ENCODE peak calls at places on chromosomes 2 and 18, in seven cellular contexts. One of them, this sample, is unnamed.

GRCh38 chr2:63537306-63537705 is 51.0 kb downstream of the WDPCP start:
- DNase-seq in stomach: no peak
- DNase-seq in HCT116: no peak
- DNase-seq in bronchial epithelial cell: peak
- DNase-seq in GM13977: no peak
- DNase-seq in IMR-90: peak
- DNase-seq in epithelial cell of esophagus: peak
- DNase-seq in this sample: no peak

GRCh38 chr2:164737612-164738081 is 104.0 kb downstream of the COBLL1 start:
- DNase-seq in IMR-90: peak
- DNase-seq in stomach: peak
- DNase-seq in GM13977: peak
- DNase-seq in HCT116: peak
- DNase-seq in epithelial cell of esophagus: peak
- DNase-seq in bronchial epithelial cell: peak
- DNase-seq in this sample: peak

GRCh38 chr18:45415614-45416013 is 199.7 kb upstream of the SLC14A2 start:
- DNase-seq in epithelial cell of esophagus: no peak
- DNase-seq in IMR-90: no peak
- DNase-seq in GM13977: no peak
- DNase-seq in bronchial epithelial cell: no peak
- DNase-seq in HCT116: no peak
- DNase-seq in stomach: no peak
- DNase-seq in this sample: no peak

GRCh38 chr2:9675369-9676351 is 44.9 kb upstream of the YWHAQ start:
- DNase-seq in bronchial epithelial cell: peak
- DNase-seq in epithelial cell of esophagus: peak
- DNase-seq in IMR-90: peak
- DNase-seq in stomach: no peak
- DNase-seq in GM13977: no peak
- DNase-seq in HCT116: no peak
- DNase-seq in this sample: no peak

GRCh38 chr2:119431976-119432881 is 575 bp downstream of the TMEM37 start:
- DNase-seq in epithelial cell of esophagus: peak
- DNase-seq in GM13977: no peak
- DNase-seq in stomach: peak
- DNase-seq in HCT116: no peak
- DNase-seq in bronchial epithelial cell: no peak
- DNase-seq in IMR-90: peak
- DNase-seq in this sample: no peak

GRCh38 chr2:176772816-176773215 is 439.8 kb upstream of the HNRNPA3 start:
- DNase-seq in GM13977: no peak
- DNase-seq in IMR-90: no peak
- DNase-seq in HCT116: no peak
- DNase-seq in epithelial cell of esophagus: no peak
- DNase-seq in stomach: no peak
- DNase-seq in bronchial epithelial cell: no peak
- DNase-seq in this sample: no peak

GRCh38 chr2:138665932-138666331 is 114.3 kb downstream of the NXPH2 start:
- DNase-seq in epithelial cell of esophagus: peak
- DNase-seq in HCT116: no peak
- DNase-seq in bronchial epithelial cell: peak
- DNase-seq in GM13977: no peak
- DNase-seq in stomach: no peak
- DNase-seq in IMR-90: no peak
- DNase-seq in this sample: no peak

GRCh38 chr2:73494031-73494430 is 108.4 kb downstream of the ALMS1 start:
- DNase-seq in IMR-90: peak
- DNase-seq in epithelial cell of esophagus: peak
- DNase-seq in GM13977: no peak
- DNase-seq in bronchial epithelial cell: peak
- DNase-seq in HCT116: peak
- DNase-seq in stomach: no peak
- DNase-seq in this sample: no peak

GRCh38 chr2:207156451-207157161 is 9.1 kb downstream of the KLF7 start:
- DNase-seq in bronchial epithelial cell: no peak
- DNase-seq in stomach: no peak
- DNase-seq in GM13977: no peak
- DNase-seq in epithelial cell of esophagus: no peak
- DNase-seq in HCT116: no peak
- DNase-seq in IMR-90: no peak
- DNase-seq in this sample: no peak

GRCh38 chr2:36408198-36408703 is 52.7 kb downstream of the CRIM1 start:
- DNase-seq in GM13977: no peak
- DNase-seq in HCT116: no peak
- DNase-seq in bronchial epithelial cell: no peak
- DNase-seq in epithelial cell of esophagus: no peak
- DNase-seq in IMR-90: peak
- DNase-seq in stomach: no peak
- DNase-seq in this sample: no peak

GRCh38 chr2:233456111-233456510 is 101.8 kb downstream of the DGKD start:
- DNase-seq in epithelial cell of esophagus: no peak
- DNase-seq in IMR-90: no peak
- DNase-seq in HCT116: no peak
- DNase-seq in stomach: no peak
- DNase-seq in bronchial epithelial cell: no peak
- DNase-seq in GM13977: no peak
- DNase-seq in this sample: no peak

GRCh38 chr2:12502759-12503158 is 214.0 kb upstream of the TRIB2 start:
- DNase-seq in GM13977: no peak
- DNase-seq in bronchial epithelial cell: no peak
- DNase-seq in HCT116: no peak
- DNase-seq in epithelial cell of esophagus: no peak
- DNase-seq in stomach: no peak
- DNase-seq in IMR-90: peak
- DNase-seq in this sample: no peak

GRCh38 chr2:218291318-218291933 is 877 bp downstream of the TMBIM1 start:
- DNase-seq in epithelial cell of esophagus: no peak
- DNase-seq in GM13977: no peak
- DNase-seq in IMR-90: peak
- DNase-seq in HCT116: no peak
- DNase-seq in bronchial epithelial cell: no peak
- DNase-seq in stomach: peak
- DNase-seq in this sample: no peak

GRCh38 chr2:107374261-107374660 is 452.4 kb upstream of the RGPD4 start:
- DNase-seq in HCT116: no peak
- DNase-seq in bronchial epithelial cell: no peak
- DNase-seq in IMR-90: no peak
- DNase-seq in epithelial cell of esophagus: no peak
- DNase-seq in GM13977: no peak
- DNase-seq in stomach: no peak
- DNase-seq in this sample: no peak

GRCh38 chr2:238929242-238930081 is 81.6 kb downstream of the TWIST2 start:
- DNase-seq in GM13977: no peak
- DNase-seq in bronchial epithelial cell: no peak
- DNase-seq in stomach: peak
- DNase-seq in epithelial cell of esophagus: no peak
- DNase-seq in IMR-90: peak
- DNase-seq in HCT116: no peak
- DNase-seq in this sample: no peak

GRCh38 chr2:207133493-207133861 is 32.3 kb downstream of the KLF7 start:
- DNase-seq in HCT116: no peak
- DNase-seq in IMR-90: no peak
- DNase-seq in epithelial cell of esophagus: no peak
- DNase-seq in stomach: no peak
- DNase-seq in GM13977: no peak
- DNase-seq in bronchial epithelial cell: no peak
- DNase-seq in this sample: no peak

GRCh38 chr2:236712961-236713673 is 143.5 kb downstream of the ACKR3 start:
- DNase-seq in stomach: no peak
- DNase-seq in bronchial epithelial cell: no peak
- DNase-seq in IMR-90: no peak
- DNase-seq in HCT116: no peak
- DNase-seq in GM13977: no peak
- DNase-seq in epithelial cell of esophagus: no peak
- DNase-seq in this sample: no peak

GRCh38 chr2:177161741-177162440 is 50.7 kb upstream of the HNRNPA3 start:
- DNase-seq in IMR-90: peak
- DNase-seq in GM13977: no peak
- DNase-seq in bronchial epithelial cell: peak
- DNase-seq in epithelial cell of esophagus: peak
- DNase-seq in stomach: no peak
- DNase-seq in HCT116: no peak
- DNase-seq in this sample: no peak

GRCh38 chr2:219045937-219046550 is 4.7 kb upstream of the CFAP65 start:
- DNase-seq in bronchial epithelial cell: peak
- DNase-seq in HCT116: no peak
- DNase-seq in GM13977: peak
- DNase-seq in epithelial cell of esophagus: peak
- DNase-seq in IMR-90: peak
- DNase-seq in stomach: no peak
- DNase-seq in this sample: no peak

GRCh38 chr2:20443276-20443920 is 3.5 kb upstream of the RHOB start:
- DNase-seq in GM13977: peak
- DNase-seq in stomach: peak
- DNase-seq in IMR-90: peak
- DNase-seq in epithelial cell of esophagus: peak
- DNase-seq in HCT116: no peak
- DNase-seq in bronchial epithelial cell: peak
- DNase-seq in this sample: no peak

GRCh38 chr18:74895686-74896085 is 298.0 kb downstream of the ZNF407 start:
- DNase-seq in stomach: no peak
- DNase-seq in bronchial epithelial cell: no peak
- DNase-seq in HCT116: peak
- DNase-seq in IMR-90: peak
- DNase-seq in GM13977: no peak
- DNase-seq in epithelial cell of esophagus: no peak
- DNase-seq in this sample: no peak

GRCh38 chr2:236164201-236164982 is 3.8 kb downstream of the GBX2 start:
- DNase-seq in GM13977: peak
- DNase-seq in stomach: no peak
- DNase-seq in bronchial epithelial cell: no peak
- DNase-seq in epithelial cell of esophagus: no peak
- DNase-seq in IMR-90: no peak
- DNase-seq in HCT116: no peak
- DNase-seq in this sample: no peak

GRCh38 chr18:48595703-48596218 is 56.9 kb downstream of the CTIF start:
- DNase-seq in GM13977: no peak
- DNase-seq in HCT116: no peak
- DNase-seq in IMR-90: no peak
- DNase-seq in bronchial epithelial cell: no peak
- DNase-seq in epithelial cell of esophagus: no peak
- DNase-seq in stomach: no peak
- DNase-seq in this sample: no peak

GRCh38 chr2:168901013-168901412 is at the start of gene G6PC2:
- DNase-seq in GM13977: no peak
- DNase-seq in IMR-90: no peak
- DNase-seq in bronchial epithelial cell: no peak
- DNase-seq in HCT116: no peak
- DNase-seq in epithelial cell of esophagus: no peak
- DNase-seq in stomach: no peak
- DNase-seq in this sample: no peak

GRCh38 chr2:151576080-151576479 is 158.2 kb downstream of the NEB start:
- DNase-seq in bronchial epithelial cell: no peak
- DNase-seq in IMR-90: no peak
- DNase-seq in stomach: no peak
- DNase-seq in GM13977: no peak
- DNase-seq in epithelial cell of esophagus: no peak
- DNase-seq in HCT116: no peak
- DNase-seq in this sample: no peak

GRCh38 chr18:7941533-7941932 is 374.4 kb downstream of the PTPRM start:
- DNase-seq in HCT116: no peak
- DNase-seq in bronchial epithelial cell: peak
- DNase-seq in stomach: peak
- DNase-seq in epithelial cell of esophagus: peak
- DNase-seq in IMR-90: no peak
- DNase-seq in GM13977: no peak
- DNase-seq in this sample: peak

GRCh38 chr2:77201755-77202154 is 320.4 kb downstream of the LRRTM4 start:
- DNase-seq in epithelial cell of esophagus: no peak
- DNase-seq in IMR-90: no peak
- DNase-seq in GM13977: no peak
- DNase-seq in HCT116: no peak
- DNase-seq in bronchial epithelial cell: no peak
- DNase-seq in stomach: no peak
- DNase-seq in this sample: no peak
- TF ChIP-seq CTCF in epithelial cell of esophagus: no peak
- TF ChIP-seq CTCF in IMR-90: no peak
- TF ChIP-seq CTCF in GM13977: no peak
- TF ChIP-seq CTCF in HCT116: no peak
- TF ChIP-seq CTCF in bronchial epithelial cell: no peak
- TF ChIP-seq CTCF in stomach: no peak
- TF ChIP-seq CTCF in this sample: no peak

GRCh38 chr2:203097735-203098134 is 83.1 kb downstream of the NBEAL1 start:
- DNase-seq in stomach: no peak
- DNase-seq in HCT116: peak
- DNase-seq in GM13977: no peak
- DNase-seq in bronchial epithelial cell: peak
- DNase-seq in epithelial cell of esophagus: peak
- DNase-seq in IMR-90: peak
- DNase-seq in this sample: no peak
- TF ChIP-seq CTCF in stomach: no peak
- TF ChIP-seq CTCF in HCT116: peak
- TF ChIP-seq CTCF in GM13977: no peak
- TF ChIP-seq CTCF in bronchial epithelial cell: no peak
- TF ChIP-seq CTCF in epithelial cell of esophagus: peak
- TF ChIP-seq CTCF in IMR-90: peak
- TF ChIP-seq CTCF in this sample: peak

GRCh38 chr2:68356599-68357239 is 8.4 kb upstream of the PLEK start:
- DNase-seq in epithelial cell of esophagus: no peak
- DNase-seq in HCT116: no peak
- DNase-seq in stomach: no peak
- DNase-seq in IMR-90: no peak
- DNase-seq in GM13977: no peak
- DNase-seq in bronchial epithelial cell: no peak
- DNase-seq in this sample: no peak

GRCh38 chr2:68362069-68362468 is 3.0 kb upstream of the PLEK start:
- DNase-seq in GM13977: peak
- DNase-seq in epithelial cell of esophagus: peak
- DNase-seq in HCT116: peak
- DNase-seq in stomach: peak
- DNase-seq in IMR-90: peak
- DNase-seq in bronchial epithelial cell: peak
- DNase-seq in this sample: peak

GRCh38 chr2:68357608-68358337 is 7.3 kb upstream of the PLEK start:
- DNase-seq in epithelial cell of esophagus: peak
- DNase-seq in IMR-90: peak
- DNase-seq in bronchial epithelial cell: peak
- DNase-seq in GM13977: peak
- DNase-seq in HCT116: peak
- DNase-seq in stomach: no peak
- DNase-seq in this sample: peak

GRCh38 chr2:68362749-68363148 is 2.3 kb upstream of the PLEK start:
- DNase-seq in GM13977: no peak
- DNase-seq in IMR-90: no peak
- DNase-seq in bronchial epithelial cell: no peak
- DNase-seq in epithelial cell of esophagus: no peak
- DNase-seq in HCT116: no peak
- DNase-seq in stomach: no peak
- DNase-seq in this sample: no peak

GRCh38 chr2:68359889-68360288 is 5.2 kb upstream of the PLEK start:
- DNase-seq in bronchial epithelial cell: no peak
- DNase-seq in stomach: no peak
- DNase-seq in GM13977: no peak
- DNase-seq in IMR-90: no peak
- DNase-seq in epithelial cell of esophagus: no peak
- DNase-seq in HCT116: no peak
- DNase-seq in this sample: no peak
- TF ChIP-seq CTCF in bronchial epithelial cell: no peak
- TF ChIP-seq CTCF in stomach: no peak
- TF ChIP-seq CTCF in GM13977: no peak
- TF ChIP-seq CTCF in IMR-90: peak
- TF ChIP-seq CTCF in epithelial cell of esophagus: no peak
- TF ChIP-seq CTCF in HCT116: peak
- TF ChIP-seq CTCF in this sample: no peak

GRCh38 chr2:23199115-23199918 is 185.7 kb upstream of the KLHL29 start:
- DNase-seq in GM13977: peak
- DNase-seq in bronchial epithelial cell: peak
- DNase-seq in HCT116: peak
- DNase-seq in epithelial cell of esophagus: peak
- DNase-seq in IMR-90: peak
- DNase-seq in stomach: no peak
- DNase-seq in this sample: no peak
- TF ChIP-seq CTCF in GM13977: peak
- TF ChIP-seq CTCF in bronchial epithelial cell: peak
- TF ChIP-seq CTCF in HCT116: peak
- TF ChIP-seq CTCF in epithelial cell of esophagus: peak
- TF ChIP-seq CTCF in IMR-90: peak
- TF ChIP-seq CTCF in stomach: no peak
- TF ChIP-seq CTCF in this sample: peak